ENCODE peak calls at places on chromosomes 6 and 20, in six cellular contexts. M is BJ, Y is AG10803, V is foreskin fibroblast, L is HFF-Myc, G is endodermal cell. U is an unnamed sample.

GRCh38 chr6:117907600-117908245 is 659 bp downstream of the SLC35F1 start:
- DNase-seq in M (no peak), Y (no peak), V (no peak), L (no peak), G (peak), U (no peak)

GRCh38 chr20:58194176-58194796 is 34.2 kb downstream of the ANKRD60 start:
- DNase-seq in M (no peak), Y (no peak), V (no peak), L (no peak), G (no peak), U (peak)

GRCh38 chr6:73513496-73513854 is 7.4 kb downstream of the EEF1A1 start:
- DNase-seq in M (no peak), Y (no peak), V (peak), L (no peak), G (no peak), U (no peak)

GRCh38 chr6:129936329-129937165 is 75.4 kb upstream of the TMEM244 start:
- DNase-seq in M (no peak), Y (peak), V (peak), L (peak), G (peak), U (peak)

GRCh38 chr20:51022803-51023616 is at the start of gene KCNG1:
- DNase-seq in M (no peak), Y (peak), V (peak), L (no peak), G (peak), U (peak)

GRCh38 chr6:136401749-136402148 is 112.1 kb upstream of the BCLAF1 start:
- DNase-seq in M (no peak), Y (peak), V (peak), L (no peak), G (no peak), U (peak)

GRCh38 chr6:85422996-85423395 is 26.9 kb upstream of the NT5E start:
- DNase-seq in M (no peak), Y (no peak), V (no peak), L (no peak), G (no peak), U (no peak)

GRCh38 chr6:43129434-43130194 is 41.5 kb upstream of the SRF start:
- DNase-seq in M (no peak), Y (peak), V (peak), L (no peak), G (peak), U (peak)

GRCh38 chr6:11912420-11912819 is 99.7 kb upstream of the HIVEP1 start:
- DNase-seq in M (no peak), Y (no peak), V (no peak), L (no peak), G (no peak), U (no peak)

GRCh38 chr6:23213193-23213592 is 643.8 kb downstream of the HDGFL1 start:
- DNase-seq in M (no peak), Y (peak), V (peak), L (no peak), G (no peak), U (peak)

GRCh38 chr20:8434326-8434876 is 302.3 kb downstream of the PLCB1 start:
- DNase-seq in M (no peak), Y (peak), V (no peak), L (no peak), G (no peak), U (peak)

GRCh38 chr20:16314722-16315121 is 258.5 kb downstream of the KIF16B start:
- DNase-seq in M (no peak), Y (no peak), V (no peak), L (no peak), G (no peak), U (no peak)

GRCh38 chr20:25214824-25215223 is 19.3 kb downstream of the ENTPD6 start:
- DNase-seq in M (no peak), Y (no peak), V (no peak), L (no peak), G (peak), U (no peak)

GRCh38 chr6:135703621-135704020 is 147.9 kb upstream of the PDE7B start:
- DNase-seq in M (no peak), Y (peak), V (peak), L (no peak), G (no peak), U (no peak)

GRCh38 chr6:12476484-12476883 is 186.3 kb downstream of the EDN1 start:
- DNase-seq in M (no peak), Y (no peak), V (no peak), L (no peak), G (no peak), U (peak)

GRCh38 chr6:125114248-125114858 is 39.2 kb upstream of the TPD52L1 start:
- DNase-seq in M (no peak), Y (peak), V (no peak), L (no peak), G (no peak), U (peak)

GRCh38 chr20:16617056-16617455 is 43.8 kb upstream of the KIF16B start:
- DNase-seq in M (no peak), Y (no peak), V (no peak), L (no peak), G (no peak), U (no peak)

GRCh38 chr6:137904822-137905617 is 38.0 kb downstream of the TNFAIP3 start:
- DNase-seq in M (no peak), Y (peak), V (peak), L (no peak), G (no peak), U (no peak)

GRCh38 chr6:41527721-41528408 is 18.3 kb upstream of the FOXP4 start:
- DNase-seq in M (no peak), Y (peak), V (no peak), L (no peak), G (peak), U (peak)

GRCh38 chr6:157966597-157966977 is 15.1 kb upstream of the SYNJ2 start:
- DNase-seq in M (no peak), Y (no peak), V (no peak), L (no peak), G (peak), U (no peak)

DNA sequence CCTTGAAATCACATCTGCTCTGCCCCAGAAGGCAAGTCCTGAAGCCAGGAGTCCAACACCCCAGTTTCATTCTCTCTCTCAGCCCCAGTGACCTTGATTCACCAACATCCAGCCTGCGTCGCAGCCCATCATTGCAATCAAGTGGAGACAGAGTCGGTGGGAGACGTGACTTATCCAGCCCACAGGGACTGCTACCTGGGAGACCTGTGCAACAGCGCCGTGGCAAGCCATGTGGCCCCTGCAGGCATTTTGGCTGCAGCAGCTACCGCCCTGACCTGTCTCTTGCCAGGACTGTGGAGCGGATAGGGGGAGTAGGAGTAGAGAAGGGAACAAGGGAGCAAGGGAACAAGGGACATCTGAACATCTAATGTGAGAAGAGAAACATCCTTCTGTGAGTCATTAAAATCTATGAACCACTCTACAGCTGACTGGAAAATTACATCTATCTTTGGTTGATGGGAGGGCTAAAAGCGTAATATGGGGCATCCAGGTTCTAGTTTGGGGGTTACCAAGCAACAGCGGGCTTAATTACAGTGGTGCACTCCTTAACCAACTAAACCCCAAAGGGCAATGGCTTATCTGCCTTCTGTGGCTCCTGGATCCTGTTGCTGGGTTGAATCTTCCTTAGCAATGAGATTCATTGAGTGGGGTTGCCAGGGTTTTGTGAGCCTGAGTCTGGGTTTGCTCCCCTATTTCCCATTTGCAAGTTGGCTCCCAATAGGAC is 2.5 kb downstream of the LY6G6D start:
- DNase-seq in M (no peak), Y (no peak), V (no peak), L (no peak), G (peak), U (no peak)
- TF ChIP-seq CTCF in M (no peak), Y (no peak), V (no peak), L (no peak), G (peak), U (no peak)

GRCh38 chr20:1312308-1312707 is 16.6 kb downstream of the SDCBP2 start:
- DNase-seq in M (no peak), Y (no peak), V (no peak), L (no peak), G (no peak), U (no peak)

GRCh38 chr20:1310506-1311190 is 18.3 kb downstream of the SDCBP2 start:
- DNase-seq in M (no peak), Y (no peak), V (no peak), L (no peak), G (no peak), U (no peak)

GRCh38 chr20:1312904-1313235 is 16.1 kb downstream of the SDCBP2 start:
- DNase-seq in M (no peak), Y (no peak), V (no peak), L (no peak), G (no peak), U (no peak)

GRCh38 chr20:1315804-1316203 is 13.1 kb downstream of the SDCBP2 start:
- DNase-seq in M (no peak), Y (no peak), V (no peak), L (no peak), G (no peak), U (no peak)

DNA sequence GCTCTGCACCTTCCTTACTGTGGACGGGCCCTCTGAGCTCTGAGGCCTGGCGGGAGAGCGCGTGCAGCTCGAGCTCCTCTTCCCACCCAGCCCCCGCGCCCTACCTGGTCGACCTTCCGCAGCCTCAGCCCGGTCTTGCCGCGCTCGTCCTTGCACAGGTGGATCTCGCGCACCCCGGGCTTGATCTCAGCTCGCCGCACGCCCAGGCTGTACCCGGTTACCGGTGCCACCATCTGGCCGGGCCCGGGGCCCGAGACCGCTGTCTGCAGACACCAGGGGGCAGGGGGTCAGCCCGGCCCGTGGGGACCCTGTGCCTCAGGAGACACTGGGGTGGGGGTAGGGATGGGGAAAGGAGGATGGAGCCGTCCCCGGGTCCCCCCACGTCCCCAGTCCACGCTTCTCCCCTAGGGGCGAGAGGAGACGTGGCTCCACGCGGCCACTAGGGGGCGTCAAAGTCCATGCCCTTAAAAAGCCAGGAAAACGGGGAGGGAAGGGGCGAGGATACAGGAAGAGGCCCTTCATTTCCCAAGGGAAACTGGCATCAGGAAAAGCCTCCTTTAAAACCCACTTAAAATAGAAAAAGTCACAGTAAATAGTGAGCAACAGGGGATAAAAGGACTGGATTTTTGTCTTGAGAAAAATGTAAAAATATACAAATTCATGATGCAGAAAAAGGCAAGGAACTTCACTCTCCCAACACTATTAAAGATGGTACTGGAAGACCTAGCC is 15.5 kb downstream of the SDCBP2 start:
- DNase-seq in M (no peak), Y (peak), V (peak), L (no peak), G (peak), U (peak)
- H3K4me3 ChIP-seq in M (peak), Y (peak), V (peak), L (peak), G (no peak), U (peak)

GRCh38 chr6:15026832-15027231 is 219.0 kb upstream of the JARID2 start:
- DNase-seq in M (no peak), Y (no peak), V (no peak), L (peak), G (no peak), U (peak)

GRCh38 chr6:15021074-15021473 is 224.8 kb upstream of the JARID2 start:
- DNase-seq in M (no peak), Y (no peak), V (no peak), L (no peak), G (no peak), U (no peak)

GRCh38 chr6:15023448-15023847 is 222.4 kb upstream of the JARID2 start:
- DNase-seq in M (no peak), Y (no peak), V (no peak), L (no peak), G (no peak), U (no peak)

GRCh38 chr6:15027472-15027871 is 218.4 kb upstream of the JARID2 start:
- DNase-seq in M (no peak), Y (no peak), V (no peak), L (no peak), G (no peak), U (no peak)

DNA sequence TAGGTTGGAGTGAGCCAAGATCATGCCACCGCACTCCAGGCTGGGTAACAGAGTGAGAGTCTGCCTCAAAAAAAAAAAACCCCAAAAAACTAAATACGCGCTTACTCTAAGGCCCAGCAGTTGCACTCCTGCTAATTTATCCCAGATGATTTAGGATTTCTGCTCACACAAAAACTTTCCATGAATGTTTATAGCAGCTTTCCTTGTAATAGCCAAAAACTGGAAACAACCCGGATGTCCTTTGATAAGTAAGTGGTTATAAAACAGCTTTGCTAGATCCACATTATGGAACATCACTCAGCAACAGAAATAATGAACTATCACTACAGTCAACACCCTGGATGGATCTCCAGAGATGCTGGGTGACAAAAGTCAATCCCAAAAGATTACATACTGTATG is 220.5 kb upstream of the JARID2 start:
- DNase-seq in M (no peak), Y (peak), V (no peak), L (peak), G (no peak), U (no peak)
- TF ChIP-seq CTCF in M (no peak), Y (no peak), V (no peak), L (no peak), G (no peak), U (no peak)

GRCh38 chr20:44579313-44580090 is 2.9 kb upstream of the PKIG start:
- DNase-seq in M (no peak), Y (no peak), V (no peak), L (no peak), G (no peak), U (peak)
- H3K4me3 ChIP-seq in M (no peak), Y (no peak), V (no peak), L (no peak), G (no peak), U (no peak)

DNA sequence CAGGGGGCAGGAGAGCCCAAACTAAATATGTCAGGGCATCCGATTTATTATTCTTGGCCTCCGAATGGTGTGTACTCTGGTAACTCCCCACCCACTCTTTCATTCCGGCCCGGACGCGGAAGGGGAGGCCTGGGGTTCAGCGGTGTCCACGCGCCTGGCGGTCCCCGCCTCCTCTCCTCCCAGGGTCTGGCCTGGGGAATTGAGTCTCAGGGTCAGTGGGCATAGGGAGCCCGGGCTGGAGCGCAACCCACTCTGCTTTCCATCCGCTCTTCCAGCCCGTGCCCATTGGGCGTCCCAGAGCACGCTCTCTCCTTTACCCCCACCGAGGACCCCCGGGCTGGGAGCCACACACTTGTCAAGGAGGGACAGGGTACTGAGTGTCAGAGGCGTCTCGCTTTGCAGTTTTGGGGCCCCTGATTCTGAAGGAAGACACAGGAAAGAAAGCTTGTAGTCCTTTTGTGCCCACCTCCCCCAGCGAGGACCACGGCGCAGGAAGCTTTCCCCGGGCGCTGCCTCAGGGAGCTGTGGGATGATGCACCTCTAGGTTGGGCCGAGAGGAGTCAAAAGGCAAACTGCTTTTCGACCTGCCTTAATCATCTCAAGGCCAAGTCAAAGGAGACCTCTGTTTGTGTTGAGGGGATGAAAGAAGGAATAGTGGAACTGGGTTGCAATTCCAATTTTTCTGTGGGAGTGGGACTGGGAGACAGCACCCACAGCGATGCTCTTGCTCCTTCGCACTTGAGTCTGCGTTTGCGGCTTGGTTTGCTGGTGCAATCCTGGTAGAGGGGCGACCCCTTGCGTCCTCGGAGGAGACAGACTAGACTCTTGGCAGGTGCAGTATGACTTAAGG is 2.5 kb downstream of the RSPO3 start:
- DNase-seq in M (peak), Y (peak), V (peak), L (peak), G (peak), U (peak)
- TF ChIP-seq CTCF in M (peak), Y (peak), V (peak), L (peak), G (peak), U (peak)

GRCh38 chr6:10531942-10532341 is 10.8 kb downstream of the GCNT2 start:
- DNase-seq in M (no peak), Y (no peak), V (no peak), L (no peak), G (no peak), U (no peak)

GRCh38 chr6:10532392-10532791 is 11.2 kb downstream of the GCNT2 start:
- DNase-seq in M (no peak), Y (no peak), V (no peak), L (no peak), G (no peak), U (no peak)

GRCh38 chr6:10535198-10535597 is 14.0 kb downstream of the GCNT2 start:
- DNase-seq in M (no peak), Y (no peak), V (no peak), L (no peak), G (no peak), U (no peak)

GRCh38 chr6:10531513-10531912 is 10.4 kb downstream of the GCNT2 start:
- DNase-seq in M (no peak), Y (no peak), V (no peak), L (no peak), G (no peak), U (no peak)

DNA sequence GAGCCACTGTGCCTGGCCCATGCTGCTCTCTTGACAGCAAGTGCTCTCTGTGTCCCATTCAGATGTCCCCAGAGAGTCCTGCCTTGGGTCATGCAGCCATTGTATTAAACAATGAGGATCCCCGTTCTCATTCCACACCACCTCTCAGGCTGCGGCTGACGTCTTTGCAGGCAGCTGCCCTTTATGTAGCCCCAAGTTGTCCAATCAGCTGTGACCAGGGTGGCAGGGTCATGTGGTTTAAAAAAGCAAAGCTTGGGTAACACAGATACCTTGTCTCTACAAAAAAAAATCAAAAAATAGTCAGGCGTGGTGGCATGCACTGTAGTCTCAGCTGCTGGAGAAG is 13.2 kb downstream of the GCNT2 start:
- DNase-seq in M (no peak), Y (no peak), V (no peak), L (no peak), G (no peak), U (no peak)
- H3K4me3 ChIP-seq in M (no peak), Y (no peak), V (no peak), L (no peak), G (no peak), U (no peak)

GRCh38 chr6:164106345-164106769 is 691.8 kb downstream of the QKI start:
- DNase-seq in M (no peak), Y (no peak), V (no peak), L (no peak), G (peak), U (peak)
- TF ChIP-seq CTCF in M (no peak), Y (peak), V (no peak), L (no peak), G (peak), U (peak)

GRCh38 chr6:6915219-6915618 is 192.5 kb upstream of the RREB1 start:
- DNase-seq in M (no peak), Y (no peak), V (no peak), L (no peak), G (no peak), U (peak)
- H3K4me3 ChIP-seq in M (no peak), Y (no peak), V (no peak), L (no peak), G (no peak), U (no peak)

GRCh38 chr6:132128424-132128823 is 177.3 kb upstream of the CCN2 start:
- DNase-seq in M (no peak), Y (no peak), V (no peak), L (no peak), G (no peak), U (no peak)

GRCh38 chr6:132130530-132131298 is 179.5 kb upstream of the CCN2 start:
- DNase-seq in M (peak), Y (peak), V (peak), L (no peak), G (no peak), U (peak)

GRCh38 chr6:132122871-132123270 is 171.7 kb upstream of the CCN2 start:
- DNase-seq in M (no peak), Y (no peak), V (no peak), L (no peak), G (no peak), U (peak)

GRCh38 chr6:132122176-132122575 is 171.0 kb upstream of the CCN2 start:
- DNase-seq in M (no peak), Y (no peak), V (no peak), L (no peak), G (no peak), U (no peak)

DNA sequence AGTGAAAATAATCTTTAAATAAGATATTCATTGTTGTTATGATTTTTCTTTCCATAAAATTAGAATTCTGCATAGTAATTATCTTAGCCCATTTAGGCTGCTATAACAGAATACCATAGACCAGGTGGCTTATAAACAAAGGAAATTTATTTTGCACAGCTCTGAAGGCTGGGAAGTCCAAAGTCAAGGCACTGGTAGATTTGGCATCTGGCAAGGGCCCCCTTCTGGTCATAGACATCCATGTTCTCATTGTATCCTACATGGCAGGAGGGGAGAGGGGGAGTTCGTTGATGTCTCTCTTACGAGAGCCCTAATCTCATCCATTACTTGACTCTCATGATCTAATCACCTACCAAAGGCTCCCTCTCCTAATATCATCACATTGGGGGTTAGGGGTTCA is 175.0 kb upstream of the CCN2 start:
- DNase-seq in M (no peak), Y (no peak), V (no peak), L (no peak), G (no peak), U (no peak)
- TF ChIP-seq CTCF in M (no peak), Y (no peak), V (no peak), L (no peak), G (peak), U (no peak)